ENCODE peak calls at places on chromosomes 7 and 10, in four cellular contexts. Z is NCI-H524, L is AG10803, T is NCI-H2081. V is an unnamed sample.

GRCh38 chr10:128274938-128275337 is 148.7 kb upstream of the MKI67 start:
- DNase-seq in Z (no peak), L (peak), T (no peak), V (no peak)

GRCh38 chr10:103492655-103493261 is 747 bp upstream of the NEURL1 start:
- DNase-seq in Z (no peak), L (no peak), T (no peak), V (no peak)

GRCh38 chr7:80520199-80520598 is 8.3 kb upstream of the GNAT3 start:
- DNase-seq in Z (no peak), L (no peak), T (no peak), V (no peak)

GRCh38 chr7:140175221-140176218 is 1.3 kb downstream of the KDM7A start:
- DNase-seq in Z (peak), L (peak), T (peak), V (peak)

GRCh38 chr10:14821635-14822375 is 16.0 kb downstream of the CDNF start:
- DNase-seq in Z (no peak), L (no peak), T (peak), V (no peak)

GRCh38 chr7:54091322-54091721 is 450.9 kb upstream of the VSTM2A start:
- DNase-seq in Z (no peak), L (no peak), T (no peak), V (no peak)

GRCh38 chr7:139714163-139714901 is 63.5 kb downstream of the HIPK2 start:
- DNase-seq in Z (no peak), L (no peak), T (no peak), V (no peak)

GRCh38 chr10:42899036-42899435 is 116.4 kb downstream of the BMS1 start:
- DNase-seq in Z (no peak), L (no peak), T (no peak), V (no peak)

GRCh38 chr7:16918288-16918895 is 36.6 kb upstream of the AGR3 start:
- DNase-seq in Z (peak), L (peak), T (peak), V (no peak)

GRCh38 chr7:44325181-44325671 is at the start of gene CAMK2B:
- DNase-seq in Z (peak), L (no peak), T (peak), V (no peak)

GRCh38 chr7:37208528-37208927 is 240.1 kb downstream of the ELMO1 start:
- DNase-seq in Z (peak), L (peak), T (peak), V (peak)

GRCh38 chr7:8215648-8216047 is 46.3 kb downstream of the ICA1 start:
- DNase-seq in Z (no peak), L (no peak), T (no peak), V (no peak)

GRCh38 chr7:143145-143751 is 49.1 kb upstream of the FAM20C start:
- DNase-seq in Z (no peak), L (no peak), T (no peak), V (no peak)